ENCODE peak calls at places on chromosomes 13 and 19, in four cellular contexts. L, S, I and C are unnamed samples.

GRCh38 chr13:62119739-62120700 is 704.4 kb upstream of the PCDH20 start:
- DNase-seq in L (no peak), S (peak), I (peak), C (no peak)

GRCh38 chr19:18612772-18613588 is at the start of gene TMEM59L:
- DNase-seq in L (no peak), S (no peak), I (no peak), C (no peak)

GRCh38 chr13:49022472-49023144 is 46.9 kb downstream of the FNDC3A start:
- DNase-seq in L (no peak), S (peak), I (peak), C (no peak)

GRCh38 chr13:48500652-48501197 is 32.2 kb downstream of the RCBTB2 start:
- DNase-seq in L (no peak), S (peak), I (peak), C (no peak)

GRCh38 chr13:32639502-32640105 is 53.4 kb downstream of the PDS5B start:
- DNase-seq in L (no peak), S (peak), I (peak), C (peak)

GRCh38 chr13:89372193-89372592 is 1701.0 kb downstream of the SLITRK5 start:
- DNase-seq in L (no peak), S (no peak), I (no peak), C (no peak)

GRCh38 chr13:27868639-27869435 is 51.0 kb upstream of the PDX1 start:
- DNase-seq in L (no peak), S (peak), I (peak), C (peak)

GRCh38 chr13:78636493-78636892 is 22.5 kb downstream of the OBI1 start:
- DNase-seq in L (no peak), S (no peak), I (no peak), C (no peak)

GRCh38 chr19:9793051-9793591 is 24.6 kb upstream of the ZNF846 start:
- DNase-seq in L (peak), S (peak), I (peak), C (peak)

GRCh38 chr13:94667190-94667589 is 45.2 kb downstream of the SOX21 start:
- DNase-seq in L (no peak), S (no peak), I (no peak), C (no peak)

GRCh38 chr13:20258208-20258962 is 26.3 kb upstream of the GJB6 start:
- DNase-seq in L (no peak), S (no peak), I (no peak), C (no peak)

GRCh38 chr13:95385373-95385772 is 84.1 kb upstream of the ABCC4 start:
- DNase-seq in L (no peak), S (no peak), I (no peak), C (no peak)

GRCh38 chr13:97359181-97360057 is 74.5 kb upstream of the RAP2A start:
- DNase-seq in L (no peak), S (peak), I (peak), C (peak)

GRCh38 chr13:110617326-110618072 is 2.2 kb downstream of the NAXD start:
- DNase-seq in L (no peak), S (peak), I (peak), C (peak)

GRCh38 chr13:95660981-95661581 is 15.9 kb upstream of the DNAJC3 start:
- DNase-seq in L (no peak), S (peak), I (peak), C (peak)

GRCh38 chr13:34942732-34943674 is 933 bp downstream of the NBEA start:
- DNase-seq in L (peak), S (no peak), I (no peak), C (peak)

GRCh38 chr13:31725841-31726240 is 13.5 kb upstream of the RXFP2 start:
- DNase-seq in L (no peak), S (no peak), I (no peak), C (no peak)

GRCh38 chr13:43446126-43446525 is 340.6 kb downstream of the ENOX1 start:
- DNase-seq in L (no peak), S (no peak), I (peak), C (no peak)

GRCh38 chr19:29819300-29819699 is 7.5 kb downstream of the CCNE1 start:
- DNase-seq in L (no peak), S (no peak), I (no peak), C (no peak)

GRCh38 chr19:54316746-54317107 is 3.8 kb upstream of the LILRA5 start:
- DNase-seq in L (no peak), S (no peak), I (no peak), C (no peak)

GRCh38 chr19:54317108-54317964 is 4.4 kb upstream of the LILRA5 start:
- DNase-seq in L (no peak), S (no peak), I (no peak), C (no peak)

GRCh38 chr19:54320271-54320670 is 7.3 kb upstream of the LILRA5 start:
- DNase-seq in L (no peak), S (no peak), I (no peak), C (no peak)

GRCh38 chr19:54317965-54318240 is 4.9 kb upstream of the LILRA5 start:
- DNase-seq in L (no peak), S (no peak), I (no peak), C (no peak)

GRCh38 chr19:54319049-54319448 is 6.1 kb upstream of the LILRA5 start:
- DNase-seq in L (no peak), S (no peak), I (no peak), C (no peak)
- H3K4me3 ChIP-seq in L (no peak), S (no peak), I (no peak), C (no peak)

GRCh38 chr13:21463424-21463823 is 4.3 kb upstream of the ZDHHC20 start:
- DNase-seq in L (no peak), S (no peak), I (no peak), C (no peak)
- H3K4me3 ChIP-seq in L (no peak), S (no peak), I (no peak), C (no peak)

GRCh38 chr13:50596103-50596502 is 247.4 kb downstream of the DLEU7 start:
- DNase-seq in L (no peak), S (no peak), I (no peak), C (no peak)

GRCh38 chr13:50596776-50597203 is 246.7 kb downstream of the DLEU7 start:
- DNase-seq in L (no peak), S (no peak), I (no peak), C (no peak)

GRCh38 chr13:50599927-50600326 is 243.6 kb downstream of the DLEU7 start:
- DNase-seq in L (no peak), S (no peak), I (no peak), C (no peak)

GRCh38 chr13:50598338-50598737 is 245.2 kb downstream of the DLEU7 start:
- DNase-seq in L (no peak), S (no peak), I (no peak), C (no peak)

GRCh38 chr13:50599046-50599445 is 244.4 kb downstream of the DLEU7 start:
- DNase-seq in L (no peak), S (no peak), I (no peak), C (no peak)
- H3K4me3 ChIP-seq in L (no peak), S (no peak), I (no peak), C (no peak)

DNA sequence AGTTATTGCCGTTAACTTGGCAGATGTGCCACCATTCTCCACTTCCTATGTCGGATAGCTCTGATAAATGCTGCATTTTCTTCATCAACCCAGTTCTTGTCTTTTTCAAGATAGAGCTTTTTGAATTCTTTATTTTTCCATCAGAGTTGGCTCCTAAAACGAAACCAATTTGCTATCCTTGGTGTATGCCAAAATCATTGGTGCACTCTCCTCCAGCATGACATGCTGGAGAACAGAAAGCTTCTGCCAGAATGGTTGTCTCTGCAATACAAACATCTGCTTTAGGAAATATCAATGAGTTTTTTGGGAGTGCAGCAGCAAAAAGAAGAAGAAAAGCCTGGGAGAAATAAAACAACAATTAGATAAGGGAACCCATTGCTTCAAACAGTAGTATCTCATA is 124.2 kb downstream of the CDK8 start:
- DNase-seq in L (no peak), S (no peak), I (no peak), C (no peak)
- H3K4me3 ChIP-seq in L (no peak), S (no peak), I (no peak), C (no peak)

GRCh38 chr19:50550594-50550966 is 17.7 kb downstream of the LRRC4B start:
- DNase-seq in L (no peak), S (no peak), I (no peak), C (no peak)
- H3K4me3 ChIP-seq in L (peak), S (no peak), I (no peak), C (no peak)